ENCODE peak calls at places on chromosomes 2 and 18, in seven cellular contexts. K is trophoblast cell, G is IMR-90, P is H9, A is mesenchymal stem cell, S is neuronal stem cell, R is H1. D is an unnamed sample. For H3K4me1, the result is how much of the 10 kb centered on the place peaks cover.

GRCh38 chr2:109726666-109727270 is 67.3 kb upstream of the RGPD5 start:
- DNase-seq in K (no peak), G (no peak), P (no peak), A (no peak), S (no peak), R (no peak), D (no peak)

GRCh38 chr2:106143495-106144215 is 50.4 kb downstream of the UXS1 start:
- DNase-seq in K (peak), G (no peak), P (peak), A (no peak), S (no peak), R (no peak), D (peak)

GRCh38 chr18:63518178-63519012 is 23.8 kb upstream of the SERPINB12 start:
- DNase-seq in K (peak), G (peak), P (peak), A (peak), S (peak), R (peak), D (peak)

GRCh38 chr2:44233450-44234128 is 41.7 kb upstream of the SLC3A1 start:
- DNase-seq in K (no peak), G (peak), P (no peak), A (peak), S (peak), R (no peak), D (peak)

GRCh38 chr2:25332571-25332970 is 9.2 kb downstream of the DNMT3A start:
- DNase-seq in K (no peak), G (no peak), P (no peak), A (no peak), S (no peak), R (no peak), D (no peak)

GRCh38 chr18:25805939-25806338 is 284.5 kb downstream of the SS18 start:
- DNase-seq in K (no peak), G (no peak), P (no peak), A (no peak), S (no peak), R (no peak), D (no peak)

GRCh38 chr2:172811027-172811426 is 75.4 kb downstream of the RAPGEF4 start:
- DNase-seq in K (no peak), G (peak), P (no peak), A (no peak), S (no peak), R (no peak), D (no peak)

GRCh38 chr18:3608488-3608887 is 158.5 kb downstream of the TGIF1 start:
- DNase-seq in K (no peak), G (no peak), P (no peak), A (no peak), S (no peak), R (no peak), D (no peak)

GRCh38 chr2:180004731-180005130 is 2.4 kb downstream of the CWC22 start:
- DNase-seq in K (no peak), G (peak), P (no peak), A (no peak), S (no peak), R (no peak), D (peak)

GRCh38 chr2:164522561-164522981 is 98.7 kb downstream of the GRB14 start:
- DNase-seq in K (no peak), G (no peak), P (no peak), A (no peak), S (no peak), R (no peak), D (no peak)

GRCh38 chr2:39107156-39107555 is 13.7 kb downstream of the SOS1 start:
- DNase-seq in K (no peak), G (no peak), P (no peak), A (peak), S (no peak), R (no peak), D (peak)

GRCh38 chr2:164826293-164827243 is 15.1 kb downstream of the COBLL1 start:
- DNase-seq in K (peak), G (peak), P (no peak), A (peak), S (no peak), R (no peak), D (no peak)

GRCh38 chr2:16250466-16250865 is 310.1 kb downstream of the MYCN start:
- DNase-seq in K (no peak), G (no peak), P (no peak), A (no peak), S (no peak), R (peak), D (no peak)

GRCh38 chr2:151337643-151338042 is 19.7 kb upstream of the TNFAIP6 start:
- DNase-seq in K (no peak), G (peak), P (no peak), A (no peak), S (no peak), R (no peak), D (no peak)

GRCh38 chr2:158806941-158807340 is 11.8 kb downstream of the DAPL1 start:
- DNase-seq in K (no peak), G (no peak), P (no peak), A (no peak), S (no peak), R (no peak), D (no peak)

GRCh38 chr2:74514368-74515270 is at the start of gene TLX2:
- DNase-seq in K (no peak), G (no peak), P (peak), A (no peak), S (no peak), R (peak), D (no peak)
- H4K8ac ChIP-seq in K (no peak), G (no peak), P (no peak), A (no peak), S (no peak), R (peak), D (no peak)

DNA sequence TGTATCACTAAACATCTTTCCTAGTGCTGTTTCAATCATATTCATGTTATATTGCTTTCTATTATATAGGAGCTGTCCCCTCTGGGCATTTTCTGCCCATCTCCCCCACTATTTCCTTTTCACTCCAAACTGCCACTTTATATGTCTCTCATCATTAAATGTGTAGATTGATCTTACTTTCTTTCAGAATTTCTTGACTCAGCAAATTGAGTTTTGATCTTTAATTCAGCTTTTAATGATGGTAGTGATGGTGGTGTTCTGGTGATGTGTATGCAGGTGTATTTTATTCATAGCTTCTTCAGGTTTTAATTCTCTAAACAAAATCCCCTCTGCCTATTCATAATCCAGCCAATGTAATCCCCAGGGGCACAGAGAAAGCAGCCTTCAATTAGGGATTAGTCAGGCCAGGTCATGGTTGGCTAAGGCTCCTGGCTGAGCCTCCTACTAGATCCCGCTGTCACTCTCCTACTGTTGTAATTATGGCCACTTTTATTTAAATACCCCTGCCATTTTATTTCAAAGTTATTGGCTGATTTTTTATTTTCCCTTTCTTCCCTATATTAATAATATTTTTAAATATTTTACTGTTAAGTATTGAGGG is 325.4 kb downstream of the SPAG16 start:
- DNase-seq in K (no peak), G (no peak), P (no peak), A (no peak), S (no peak), R (no peak), D (no peak)
- H3K4me1 ChIP-seq in K (under half), G (under half), P (under half), A (under half), S (under half), R (under half), D (under half)

GRCh38 chr18:12668041-12668440 is 10.1 kb upstream of the SPIRE1 start:
- DNase-seq in K (no peak), G (no peak), P (no peak), A (no peak), S (no peak), R (no peak), D (no peak)
- H3K4ac ChIP-seq in K (no peak), G (no peak), P (no peak), A (no peak), S (no peak), R (no peak), D (no peak)

GRCh38 chr18:32258148-32258547 is 68.3 kb downstream of the MEP1B start:
- DNase-seq in K (no peak), G (no peak), P (no peak), A (no peak), S (no peak), R (no peak), D (no peak)
- H4K8ac ChIP-seq in K (no peak), G (no peak), P (no peak), A (no peak), S (no peak), R (no peak), D (no peak)

DNA sequence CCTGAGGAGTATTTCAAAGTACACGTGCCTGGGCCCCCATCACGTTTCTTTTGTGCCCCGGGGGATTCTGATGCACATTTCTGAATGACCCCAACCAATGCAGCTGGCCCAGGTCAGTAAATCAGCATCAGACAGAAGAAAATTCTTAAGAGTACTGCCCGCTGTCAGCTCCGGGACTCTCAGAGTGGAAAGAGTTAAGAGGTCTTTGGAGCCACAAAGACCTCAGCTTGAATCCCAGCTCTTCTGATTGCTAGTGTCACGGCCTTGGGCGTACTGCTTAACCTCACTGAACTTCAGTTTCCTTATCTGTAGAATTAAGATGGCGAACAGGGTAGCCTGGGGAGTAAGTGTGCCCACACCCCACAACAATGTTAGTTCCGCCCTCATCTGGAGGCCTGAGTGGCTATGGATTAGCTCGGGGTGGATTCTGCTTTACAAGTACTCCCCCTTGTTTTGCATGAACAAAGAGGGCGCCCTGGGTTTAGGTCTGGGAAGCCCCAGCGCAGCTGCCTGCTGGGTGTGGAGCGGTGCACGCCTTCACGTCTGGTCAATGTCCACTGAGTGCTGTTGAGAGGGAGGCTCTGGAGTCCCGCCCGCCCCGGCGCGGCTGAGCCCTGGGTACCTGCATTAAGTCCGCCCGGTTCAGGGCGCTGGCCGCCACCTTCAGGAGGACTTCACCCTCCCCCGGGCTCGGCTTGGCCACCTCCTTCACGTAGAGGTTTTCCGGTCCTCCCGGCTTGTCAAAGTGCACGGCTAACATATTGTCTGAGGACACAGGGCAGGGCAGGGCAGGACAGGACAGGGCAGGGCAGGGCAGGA is 858 bp downstream of the TP53I3 start:
- DNase-seq in K (peak), G (peak), P (peak), A (peak), S (peak), R (no peak), D (peak)
- H3K4me1 ChIP-seq in K (under half), G (under half), P (under half), A (under half), S (under half), R (under half), D (under half)